ENCODE peak calls at places on chromosomes 7 and 10, in five cellular contexts. A is K562, Z is HepG2, H is GM12891, V is GM12878. J is an unnamed sample.

GRCh38 chr7:153021542-153021941 is 262.0 kb downstream of the ACTR3B start:
- DNase-seq in Z (no peak), V (no peak), H (no peak), A (no peak), J (no peak)

GRCh38 chr10:12337973-12338372 is 11.4 kb upstream of the CAMK1D start:
- DNase-seq in V (no peak), H (no peak), Z (no peak), A (no peak), J (no peak)

GRCh38 chr7:32163141-32163806 is 93.1 kb upstream of the PDE1C start:
- DNase-seq in Z (no peak), V (no peak), A (no peak), H (no peak), J (no peak)

GRCh38 chr7:157811946-157812345 is 475.1 kb downstream of the DNAJB6 start:
- DNase-seq in A (no peak), V (no peak), H (no peak), Z (no peak), J (no peak)

GRCh38 chr7:131931368-131931767 is 374.9 kb upstream of the PODXL start:
- DNase-seq in V (no peak), H (no peak), A (no peak), Z (no peak), J (no peak)

GRCh38 chr7:414681-415560 is 104.7 kb downstream of the PDGFA start:
- DNase-seq in Z (no peak), V (no peak), A (no peak), H (no peak), J (no peak)

GRCh38 chr10:96488161-96488935 is 25.4 kb downstream of the TLL2 start:
- DNase-seq in V (no peak), H (no peak), Z (no peak), A (no peak), J (no peak)

GRCh38 chr10:34433241-34434076 is 381.6 kb downstream of the PARD3 start:
- DNase-seq in V (no peak), Z (no peak), A (no peak), H (no peak), J (no peak)

GRCh38 chr10:132185601-132186487 is 904 bp upstream of the DPYSL4 start:
- DNase-seq in Z (no peak), H (no peak), A (peak), V (no peak), J (no peak)

GRCh38 chr10:102309916-102310315 is 64.6 kb downstream of the GBF1 start:
- DNase-seq in Z (no peak), A (no peak), V (no peak), H (no peak), J (no peak)

GRCh38 chr10:34116780-34117179 is 698.3 kb downstream of the PARD3 start:
- DNase-seq in V (no peak), H (no peak), Z (peak), A (no peak), J (no peak)

GRCh38 chr7:40306596-40306995 is 171.8 kb downstream of the SUGCT start:
- DNase-seq in V (no peak), Z (no peak), H (no peak), A (no peak), J (no peak)

GRCh38 chr10:133307776-133308430 is 769 bp downstream of the TUBGCP2 start:
- DNase-seq in H (no peak), Z (peak), A (no peak), V (peak), J (no peak)

GRCh38 chr7:117949232-117949631 is 76.0 kb upstream of the CTTNBP2 start:
- DNase-seq in Z (no peak), A (no peak), V (no peak), H (no peak), J (no peak)

GRCh38 chr10:101133489-101134298 is 2.6 kb downstream of the TLX1 start:
- DNase-seq in H (no peak), A (no peak), V (no peak), Z (no peak), J (no peak)

GRCh38 chr7:114539575-114539974 is 125.0 kb downstream of the FOXP2 start:
- DNase-seq in H (no peak), A (no peak), Z (peak), V (no peak), J (no peak)

GRCh38 chr7:47254081-47255006 is 327.6 kb downstream of the TNS3 start:
- DNase-seq in Z (peak), A (peak), H (peak), V (no peak), J (peak)

GRCh38 chr10:128045833-128046120 is 80.4 kb downstream of the MKI67 start:
- DNase-seq in A (no peak), V (no peak), H (no peak), Z (no peak), J (no peak)

GRCh38 chr10:59655309-59655708 is 54.3 kb downstream of the SLC16A9 start:
- DNase-seq in Z (no peak), V (no peak), A (no peak), H (no peak), J (no peak)

GRCh38 chr7:157585113-157585861 is 248.5 kb downstream of the DNAJB6 start:
- DNase-seq in H (no peak), A (no peak), Z (no peak), V (no peak), J (no peak)

GRCh38 chr10:97497572-97498075 is 598 bp downstream of the MMS19 start:
- DNase-seq in V (peak), H (peak), A (peak), Z (peak), J (peak)

GRCh38 chr10:70622981-70623844 is 20.7 kb upstream of the PRF1 start:
- DNase-seq in V (no peak), A (no peak), H (no peak), Z (no peak), J (no peak)

GRCh38 chr10:123995461-123996131 is 97.8 kb downstream of the CHST15 start:
- DNase-seq in V (no peak), Z (peak), A (no peak), H (no peak), J (peak)

GRCh38 chr10:49599546-49599945 is 10.6 kb upstream of the SLC18A3 start:
- DNase-seq in V (no peak), H (no peak), A (no peak), Z (no peak), J (no peak)

GRCh38 chr7:46015107-46015868 is 94.2 kb upstream of the IGFBP3 start:
- DNase-seq in Z (peak), A (no peak), V (no peak), H (no peak), J (no peak)

GRCh38 chr7:96004598-96004997 is 232.2 kb downstream of the DYNC1I1 start:
- DNase-seq in H (no peak), A (no peak), V (no peak), Z (no peak), J (no peak)

GRCh38 chr7:143285806-143286521 is 1.2 kb downstream of the TMEM139 start:
- DNase-seq in Z (no peak), H (no peak), A (no peak), V (no peak), J (no peak)

GRCh38 chr7:6290345-6290744 is 17.9 kb upstream of the CYTH3 start:
- DNase-seq in H (no peak), Z (no peak), A (no peak), V (no peak), J (no peak)

GRCh38 chr7:6291531-6291930 is 19.1 kb upstream of the CYTH3 start:
- DNase-seq in A (no peak), V (no peak), Z (no peak), H (no peak), J (no peak)

GRCh38 chr7:6293202-6293601 is 20.8 kb upstream of the CYTH3 start:
- DNase-seq in A (no peak), H (no peak), Z (no peak), V (no peak), J (no peak)

GRCh38 chr7:6299774-6300173 is 27.4 kb upstream of the CYTH3 start:
- DNase-seq in A (no peak), Z (no peak), V (no peak), H (no peak), J (no peak)

DNA sequence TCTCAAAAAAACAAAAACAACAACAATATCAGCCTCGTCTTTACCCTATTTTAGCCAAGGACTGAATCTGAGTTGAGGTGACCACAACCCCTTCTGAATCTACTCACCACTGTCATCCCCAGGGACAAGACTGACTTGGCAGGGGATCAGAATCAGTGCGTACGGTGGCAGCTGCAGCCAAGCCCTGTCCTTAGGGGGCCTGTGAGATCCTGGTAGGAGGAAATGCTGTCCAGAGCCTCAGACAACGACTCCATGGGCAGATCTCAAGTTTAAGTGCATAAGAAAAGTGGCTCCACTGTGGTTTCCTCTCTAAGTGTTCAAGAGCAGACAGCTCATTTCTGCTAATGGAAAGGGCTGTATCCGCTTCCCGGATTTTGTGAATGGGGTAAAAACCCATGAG is 22.4 kb upstream of the CYTH3 start:
- DNase-seq in A (no peak), Z (no peak), H (no peak), V (no peak), J (no peak)
- TF ChIP-seq POLR2AphosphoS5 in A (no peak), Z (no peak), H (no peak), V (no peak), J (no peak)

DNA sequence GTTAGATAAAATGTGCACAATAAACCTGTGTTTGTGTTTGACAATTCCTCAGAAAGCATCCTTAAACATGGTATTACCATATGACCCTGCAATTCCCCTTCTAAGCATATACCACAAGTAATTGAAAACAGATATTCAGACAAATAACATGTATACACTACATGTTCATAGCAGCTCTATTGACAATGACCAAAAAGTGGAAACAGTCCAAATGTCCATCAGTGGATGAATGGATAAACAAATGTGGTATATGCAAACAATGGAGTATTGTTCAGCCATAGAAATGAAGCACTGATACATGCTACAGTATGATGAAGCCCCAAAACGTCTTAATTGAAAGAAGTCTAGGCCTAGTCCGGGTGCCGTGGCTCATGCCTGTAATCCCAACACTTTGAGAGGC is 280.1 kb downstream of the OTUD1 start:
- DNase-seq in H (no peak), V (no peak), A (no peak), Z (no peak), J (no peak)
- TF ChIP-seq TAF1 in H (no peak), V (no peak), A (no peak), Z (no peak), J (no peak)

GRCh38 chr7:77461842-77462241 is 45.7 kb upstream of the GSAP start:
- DNase-seq in Z (no peak), V (no peak), H (no peak), A (no peak), J (no peak)
- TF ChIP-seq POLR2A in Z (no peak), V (no peak), H (no peak), A (no peak), J (no peak)

DNA sequence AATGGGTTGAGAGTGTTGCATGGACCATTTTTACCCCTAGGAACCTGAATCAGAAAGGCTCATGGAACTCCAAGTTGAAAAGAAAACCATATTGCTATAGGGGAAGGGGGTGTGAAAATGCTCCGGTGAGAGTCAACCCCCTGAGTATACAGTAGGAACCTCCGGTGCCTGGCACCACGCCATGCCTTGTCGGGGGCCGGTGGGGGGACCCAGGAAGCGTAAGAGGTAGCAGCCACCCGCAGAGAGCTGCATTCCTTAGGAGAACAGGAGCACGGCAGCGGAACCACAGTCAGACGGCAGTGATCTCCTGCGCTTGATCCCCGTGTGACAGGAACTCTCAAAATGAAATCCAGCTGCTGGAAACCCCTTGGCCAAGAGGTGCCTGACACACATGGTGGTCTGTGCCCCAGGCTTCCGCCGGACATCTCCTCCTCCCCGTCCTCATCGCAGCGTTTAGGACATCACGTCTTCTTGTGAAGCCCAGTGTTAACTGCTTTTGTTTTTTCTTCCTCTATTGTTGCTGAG is 186.7 kb downstream of the CELF2 start:
- DNase-seq in Z (no peak), V (no peak), A (no peak), H (no peak), J (no peak)
- TF ChIP-seq POLR2AphosphoS5 in Z (no peak), V (no peak), A (no peak), H (no peak), J (no peak)

GRCh38 chr10:51235865-51236264 is 161.6 kb downstream of the PRKG1 start:
- DNase-seq in Z (no peak), H (no peak), A (no peak), V (no peak), J (no peak)
- TF ChIP-seq TAF1 in Z (no peak), H (no peak), A (no peak), V (no peak), J (no peak)

J was measured in GM12892.